ENCODE peak calls at places on chromosome 4, in five cellular contexts. G is progenitor cell of endocrine pancreas, W is colonic mucosa, T is amniotic stem cell, X is DMS153. Q is an unnamed sample.
A peak's percentile ranks its signal among the peaks of the same experiment; 100 is the strongest.

GRCh38 chr4:72875545-72875944 is 194.0 kb downstream of the COX18 start:
- DNase-seq in W (no peak), G (no peak), X (no peak), T (no peak), Q (no peak)

GRCh38 chr4:123802082-123802658 is 405.6 kb downstream of the SPRY1 start:
- DNase-seq in T (no peak), X (no peak), G (no peak), W (no peak), Q (no peak)

GRCh38 chr4:83011779-83012630 is 1.4 kb upstream of the LIN54 start:
- DNase-seq in T (no peak), X (no peak), W (peak; percentile 53), G (peak; percentile 50), Q (peak; percentile 48)

GRCh38 chr4:101782546-101782945 is 8.0 kb upstream of the BANK1 start:
- DNase-seq in X (no peak), T (no peak), W (no peak), G (no peak), Q (no peak)

GRCh38 chr4:74934016-74934821 is 1.3 kb downstream of the PARM1 start:
- DNase-seq in G (no peak), T (no peak), X (peak; percentile 37), W (peak; percentile 65), Q (peak; percentile 46)

GRCh38 chr4:47031011-47031678 is at the start of gene GABRB1:
- DNase-seq in W (peak; percentile 74), G (peak; percentile 37), T (peak; percentile 11), X (no peak), Q (peak; percentile 79)

GRCh38 chr4:151184523-151185458 is 85.4 kb downstream of the RPS3A start:
- DNase-seq in G (no peak), W (no peak), X (peak; percentile 45), T (peak; percentile 15), Q (peak; percentile 44)

GRCh38 chr4:144302704-144303536 is 162.4 kb upstream of the GYPA start:
- DNase-seq in W (no peak), G (no peak), X (no peak), T (no peak), Q (no peak)

GRCh38 chr4:78205601-78206000 is 148.5 kb downstream of the FRAS1 start:
- DNase-seq in W (no peak), X (no peak), T (no peak), G (no peak), Q (peak; percentile 39)

GRCh38 chr4:107183155-107183774 is 147.2 kb upstream of the DKK2 start:
- DNase-seq in W (peak; percentile 29), T (peak; percentile 66), G (no peak), X (peak; percentile 21), Q (peak; percentile 76)

GRCh38 chr4:153792007-153792892 is 3.4 kb upstream of the SFRP2 start:
- DNase-seq in W (peak; percentile 72), X (no peak), T (no peak), G (peak; percentile 76), Q (peak; percentile 91)

GRCh38 chr4:119785963-119786362 is 157.4 kb upstream of the PDE5A start:
- DNase-seq in W (no peak), X (no peak), T (no peak), G (no peak), Q (peak; percentile 53)

GRCh38 chr4:158796370-158797140 is 27.7 kb downstream of the FNIP2 start:
- DNase-seq in X (no peak), W (no peak), T (no peak), G (no peak), Q (peak; percentile 51)

GRCh38 chr4:47532658-47533057 is 47.6 kb downstream of the ATP10D start:
- DNase-seq in G (no peak), W (no peak), T (no peak), X (no peak), Q (no peak)

GRCh38 chr4:766152-766515 is 59.8 kb downstream of the CPLX1 start:
- DNase-seq in T (no peak), W (no peak), G (no peak), X (no peak), Q (peak; percentile 47)

GRCh38 chr4:119020158-119020557 is 115.5 kb upstream of the MYOZ2 start:
- DNase-seq in T (no peak), W (no peak), G (no peak), X (no peak), Q (no peak)

GRCh38 chr4:168979338-168979737 is 30.7 kb downstream of the CBR4 start:
- DNase-seq in G (no peak), T (no peak), X (no peak), W (no peak), Q (no peak)

GRCh38 chr4:88204882-88205281 is 46.4 kb upstream of the ABCG2 start:
- DNase-seq in T (no peak), G (no peak), X (no peak), W (no peak), Q (peak; percentile 6)

GRCh38 chr4:150283689-150284088 is 205.4 kb downstream of the DCLK2 start:
- DNase-seq in W (no peak), G (no peak), X (no peak), T (peak; percentile 64), Q (peak; percentile 80)